ENCODE peak calls at places on chromosomes 11 and 22, in seven cellular contexts. E is endodermal cell, N is lung, Z is dorsolateral prefrontal cortex, L is HCT116, M is BE2C, H is thoracic aorta. P is an unnamed sample.

GRCh38 chr11:2731285-2732125 is 31.7 kb upstream of the KCNQ1OT1 start:
- DNase-seq in E (no peak), N (no peak), Z (no peak), L (no peak), M (no peak), H (no peak), P (no peak)

GRCh38 chr11:3208272-3208671 is 10.3 kb downstream of the MRGPRG start:
- DNase-seq in E (no peak), N (no peak), Z (no peak), L (no peak), M (no peak), H (no peak), P (no peak)

GRCh38 chr11:93537767-93538261 is 5.4 kb downstream of the SMCO4 start:
- DNase-seq in E (no peak), N (peak), Z (peak), L (no peak), M (no peak), H (peak), P (peak)

GRCh38 chr22:30863161-30863833 is 105.3 kb downstream of the MORC2 start:
- DNase-seq in E (peak), N (no peak), Z (peak), L (no peak), M (no peak), H (no peak), P (no peak)

GRCh38 chr22:45994516-45995404 is 17.8 kb upstream of the WNT7B start:
- DNase-seq in E (peak), N (peak), Z (peak), L (no peak), M (peak), H (no peak), P (peak)

GRCh38 chr11:130211144-130211543 is 51.6 kb downstream of the ST14 start:
- DNase-seq in E (peak), N (peak), Z (peak), L (no peak), M (no peak), H (no peak), P (no peak)

GRCh38 chr11:68033708-68034045 is 3.2 kb downstream of the NDUFS8 start:
- DNase-seq in E (no peak), N (no peak), Z (no peak), L (no peak), M (no peak), H (no peak), P (no peak)

GRCh38 chr22:23013612-23014011 is 56.7 kb upstream of the GNAZ start:
- DNase-seq in E (no peak), N (no peak), Z (no peak), L (no peak), M (no peak), H (no peak), P (no peak)

GRCh38 chr11:32433249-32434115 is 1.9 kb downstream of the WT1 start:
- DNase-seq in E (peak), N (no peak), Z (no peak), L (no peak), M (no peak), H (no peak), P (no peak)

GRCh38 chr11:69475866-69476714 is 5.4 kb upstream of the LINC01488 start:
- DNase-seq in E (peak), N (no peak), Z (peak), L (no peak), M (no peak), H (no peak), P (no peak)

GRCh38 chr11:22733433-22733832 is 67.0 kb downstream of the GAS2 start:
- DNase-seq in E (no peak), N (no peak), Z (no peak), L (no peak), M (no peak), H (no peak), P (no peak)

GRCh38 chr22:41642711-41643110 is 21.6 kb downstream of the XRCC6 start:
- DNase-seq in E (no peak), N (no peak), Z (no peak), L (no peak), M (no peak), H (no peak), P (no peak)

GRCh38 chr11:117232911-117233409 is 489 bp downstream of the RNF214 start:
- DNase-seq in E (peak), N (no peak), Z (no peak), L (no peak), M (peak), H (no peak), P (no peak)

GRCh38 chr22:19504900-19505734 is 19.1 kb downstream of the CLDN5 start:
- DNase-seq in E (no peak), N (no peak), Z (no peak), L (no peak), M (no peak), H (no peak), P (no peak)

GRCh38 chr11:103051986-103052385 is 40.0 kb downstream of the DCUN1D5 start:
- DNase-seq in E (no peak), N (no peak), Z (no peak), L (no peak), M (no peak), H (no peak), P (no peak)

GRCh38 chr11:69067200-69067599 is 18.5 kb downstream of the TPCN2 start:
- DNase-seq in E (no peak), N (no peak), Z (no peak), L (no peak), M (no peak), H (no peak), P (no peak)

GRCh38 chr11:77770629-77771028 is 49.9 kb downstream of the RSF1 start:
- DNase-seq in E (no peak), N (no peak), Z (no peak), L (no peak), M (no peak), H (no peak), P (no peak)

GRCh38 chr11:45901646-45902045 is 5.4 kb downstream of the FREY1 start:
- DNase-seq in E (no peak), N (no peak), Z (peak), L (no peak), M (no peak), H (no peak), P (no peak)

GRCh38 chr22:17436382-17436951 is 67.2 kb downstream of the CECR2 start:
- DNase-seq in E (no peak), N (no peak), Z (no peak), L (no peak), M (no peak), H (no peak), P (no peak)

GRCh38 chr11:73404048-73404447 is 27.8 kb downstream of the RELT start:
- DNase-seq in E (peak), N (peak), Z (no peak), L (peak), M (peak), H (no peak), P (peak)

GRCh38 chr11:63462126-63462525 is 28.8 kb downstream of the PLAAT5 start:
- DNase-seq in E (no peak), N (no peak), Z (no peak), L (no peak), M (no peak), H (no peak), P (no peak)

GRCh38 chr11:103862827-103863213 is 173.6 kb upstream of the DDI1 start:
- DNase-seq in E (peak), N (no peak), Z (no peak), L (no peak), M (no peak), H (no peak), P (no peak)

GRCh38 chr11:134861490-134862107 is 449.6 kb upstream of the B3GAT1 start:
- DNase-seq in E (no peak), N (no peak), Z (no peak), L (no peak), M (no peak), H (no peak), P (no peak)

GRCh38 chr11:34303028-34303427 is 54.8 kb downstream of the ABTB2 start:
- DNase-seq in E (no peak), N (no peak), Z (no peak), L (no peak), M (no peak), H (no peak), P (peak)

GRCh38 chr11:11391796-11392195 is 38.7 kb upstream of the CSNK2A3 start:
- DNase-seq in E (no peak), N (no peak), Z (no peak), L (peak), M (no peak), H (peak), P (peak)

GRCh38 chr11:61728940-61729219 is 23.6 kb upstream of the MYRF start:
- DNase-seq in E (no peak), N (peak), Z (no peak), L (peak), M (no peak), H (no peak), P (peak)

GRCh38 chr11:13955971-13956421 is 6.5 kb upstream of the SPON1 start:
- DNase-seq in E (peak), N (peak), Z (no peak), L (peak), M (peak), H (no peak), P (peak)

GRCh38 chr11:12975149-12975548 is 34.0 kb upstream of the RASSF10 start:
- DNase-seq in E (no peak), N (no peak), Z (no peak), L (no peak), M (no peak), H (no peak), P (no peak)

GRCh38 chr22:38239101-38239761 is 33.6 kb downstream of the TMEM184B start:
- DNase-seq in E (no peak), N (peak), Z (no peak), L (no peak), M (no peak), H (peak), P (peak)

GRCh38 chr22:49728566-49729271 is 99.0 kb downstream of the BRD1 start:
- DNase-seq in E (no peak), N (no peak), Z (no peak), L (no peak), M (no peak), H (no peak), P (no peak)

GRCh38 chr22:41524809-41525449 is 19.3 kb downstream of the POLR3H start:
- DNase-seq in E (peak), N (no peak), Z (no peak), L (no peak), M (no peak), H (no peak), P (peak)

GRCh38 chr11:1649021-1649420 is 19.4 kb downstream of the KRTAP5-5 start:
- DNase-seq in E (no peak), N (no peak), Z (no peak), L (no peak), M (no peak), H (no peak), P (no peak)

GRCh38 chr22:31496735-31497146 is 405 bp downstream of the SFI1 start:
- DNase-seq in E (no peak), N (no peak), Z (peak), L (no peak), M (peak), H (no peak), P (no peak)

GRCh38 chr11:133239530-133239929 is 292.8 kb downstream of the OPCML start:
- DNase-seq in E (peak), N (no peak), Z (no peak), L (no peak), M (no peak), H (no peak), P (no peak)

GRCh38 chr11:57480409-57481137 is 20.2 kb downstream of the RTN4RL2 start:
- DNase-seq in E (peak), N (peak), Z (peak), L (no peak), M (peak), H (no peak), P (peak)

DNA sequence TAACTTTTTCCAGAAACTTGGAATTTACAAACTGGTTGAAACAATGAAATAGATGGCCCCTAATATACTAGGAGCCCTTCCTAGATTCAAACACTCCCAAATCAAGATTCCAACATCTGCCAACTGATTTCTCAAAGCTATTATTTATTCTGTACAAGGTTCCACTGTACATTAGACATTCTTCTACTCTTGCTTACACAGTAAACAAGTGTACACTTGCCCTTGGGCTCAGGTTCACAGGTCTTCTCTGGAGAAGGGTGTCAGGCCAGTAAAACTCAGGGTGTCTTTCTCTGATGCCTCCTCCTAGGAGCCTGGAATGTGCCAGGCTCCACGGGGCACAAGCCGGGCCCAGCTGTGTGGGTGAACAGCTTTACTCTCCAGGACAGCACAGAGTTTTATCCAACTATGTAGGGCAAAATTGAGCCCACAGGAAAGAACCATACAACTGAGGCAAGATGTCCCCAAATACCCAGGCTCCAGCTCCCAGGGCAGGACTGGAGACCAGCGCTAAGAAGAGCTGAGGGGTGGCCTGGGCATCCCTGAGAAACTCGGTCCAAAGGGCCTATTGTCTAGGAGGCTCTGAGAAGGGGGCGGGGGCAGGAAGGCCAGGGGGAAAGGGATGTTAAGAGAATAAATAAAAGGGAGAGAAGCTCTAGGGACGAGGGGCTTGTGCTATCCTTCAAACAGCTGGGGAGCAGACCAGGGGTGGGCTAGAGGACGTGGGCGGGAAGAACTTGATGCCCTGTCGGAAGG is 8.8 kb upstream of the MFRP start:
- DNase-seq in E (no peak), N (no peak), Z (no peak), L (no peak), M (no peak), H (no peak), P (no peak)
- TF ChIP-seq CTCF in E (no peak), N (no peak), Z (no peak), L (no peak), M (no peak), H (no peak), P (no peak)

DNA sequence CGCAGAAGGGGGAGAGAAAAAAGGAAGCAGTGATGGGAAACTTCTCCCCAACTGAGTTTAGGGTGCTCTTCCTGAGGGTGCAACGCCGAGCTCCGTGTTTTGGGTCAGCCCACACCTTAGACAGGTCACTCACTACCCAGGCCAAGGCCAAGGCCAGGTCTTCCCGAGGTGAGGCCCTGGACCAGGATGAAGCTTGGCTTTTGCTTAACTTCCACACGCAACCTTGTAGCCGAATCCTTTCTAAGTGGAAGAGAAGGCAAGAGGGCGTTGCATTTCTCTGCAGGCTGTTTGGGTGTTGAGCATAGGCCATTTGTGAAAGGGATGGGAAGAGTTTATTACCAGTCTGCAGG is 1.4 kb downstream of the KREMEN1 start:
- DNase-seq in E (no peak), N (no peak), Z (no peak), L (no peak), M (no peak), H (no peak), P (no peak)
- H3K4me3 ChIP-seq in E (peak), N (no peak), Z (peak), L (peak), M (no peak), H (peak), P (peak)

DNA sequence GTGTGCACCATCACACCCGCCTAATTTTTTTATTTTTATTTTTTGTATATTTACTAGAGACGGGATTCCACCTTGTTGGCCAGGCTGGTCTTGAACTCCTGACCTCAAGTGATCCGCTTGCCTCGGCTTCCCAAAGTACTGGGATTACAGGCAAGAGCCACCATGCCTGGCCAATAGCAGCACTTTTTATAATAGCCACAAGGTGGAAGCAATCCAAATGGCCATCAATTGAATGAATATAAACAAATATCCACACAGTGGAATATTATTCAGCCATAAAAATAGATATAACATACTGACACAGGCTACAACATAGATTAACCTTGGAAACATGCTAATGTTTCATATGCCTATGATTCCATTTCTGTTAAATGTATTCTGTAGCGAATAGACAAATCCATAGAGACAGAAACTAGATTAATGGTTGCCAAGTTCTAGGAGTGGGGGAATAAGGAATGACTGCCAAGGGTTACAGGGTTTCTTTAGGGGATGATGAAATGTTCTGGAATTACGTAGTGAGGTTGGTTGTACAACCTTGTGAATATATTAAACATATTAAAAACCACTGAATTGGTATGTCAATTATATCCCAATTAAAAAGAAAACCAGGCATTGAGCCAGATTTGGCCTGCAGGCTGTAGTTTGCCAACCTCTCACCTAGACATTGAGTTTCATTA is 4.8 kb downstream of the VPS51 start:
- DNase-seq in E (no peak), N (no peak), Z (no peak), L (no peak), M (no peak), H (no peak), P (no peak)
- TF ChIP-seq CTCF in E (peak), N (no peak), Z (no peak), L (no peak), M (no peak), H (no peak), P (peak)

GRCh38 chr11:124900464-124900863 is 2.8 kb upstream of the ROBO4 start:
- DNase-seq in E (peak), N (no peak), Z (no peak), L (peak), M (no peak), H (no peak), P (peak)
- H3K4me3 ChIP-seq in E (no peak), N (no peak), Z (no peak), L (no peak), M (no peak), H (no peak), P (no peak)

DNA sequence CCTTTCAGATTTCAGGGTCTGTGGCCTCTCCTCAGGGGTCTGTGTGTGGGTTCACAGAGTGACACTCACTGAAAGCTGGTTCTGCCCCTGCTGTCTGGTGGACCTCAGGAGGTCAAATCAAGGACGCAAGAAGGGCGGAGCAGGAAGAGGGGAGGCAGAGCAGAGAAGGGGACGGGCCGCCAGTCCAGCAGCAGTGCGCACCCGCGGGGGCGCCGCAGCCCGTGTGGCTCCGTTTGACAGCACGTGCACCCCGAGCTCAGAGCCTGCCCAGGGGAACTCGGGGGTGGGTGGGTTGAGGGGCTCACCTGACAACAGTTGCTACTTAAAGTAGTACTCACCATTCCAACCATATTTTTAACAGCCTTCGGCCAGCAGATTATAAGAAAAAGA is 71.4 kb upstream of the PITPNB start:
- DNase-seq in E (no peak), N (no peak), Z (no peak), L (no peak), M (no peak), H (no peak), P (no peak)
- TF ChIP-seq CTCF in E (no peak), N (no peak), Z (no peak), L (no peak), M (no peak), H (no peak), P (no peak)